ENCODE peak calls at places on chromosomes 12 and 14, in nine cellular contexts. U is HT1080; O is NCI-H2029 treated with DMSO at 0.1 percent for 48 hours; C is Ammon's horn; A is activated CD8-positive, alpha-beta memory T cell treated with anti-CD3 and anti-CD28 coated beads for 24 hours; G is fibroblast of the conjunctiva; H is EL; W is HTR-8/SVneo; L is DMS79 treated with DMSO at 0.1 percent for 48 hours. X is an unnamed sample.
A peak's percentile ranks its signal among the peaks of the same experiment; 100 is the strongest.

GRCh38 chr14:90674716-90675115 is 141.5 kb downstream of the TTC7B start:
- DNase-seq in U (no peak), O (no peak), C (no peak), A (no peak), G (no peak), H (no peak), W (no peak), L (no peak), X (no peak)

GRCh38 chr12:121223283-121223946 is 13.5 kb downstream of the P2RX4 start:
- DNase-seq in U (no peak), O (no peak), C (no peak), A (peak; percentile 70), G (no peak), H (peak; percentile 13), W (no peak), L (no peak), X (peak; percentile 45)

GRCh38 chr12:113766133-113766879 is 199.8 kb downstream of the RBM19 start:
- DNase-seq in U (no peak), O (no peak), C (no peak), A (no peak), G (no peak), H (no peak), W (no peak), L (no peak), X (no peak)

GRCh38 chr12:76685246-76685678 is 78.7 kb upstream of the ZDHHC17 start:
- DNase-seq in U (no peak), O (peak; percentile 65), C (peak; percentile 51), A (no peak), G (peak; percentile 30), H (peak; percentile 16), W (no peak), L (peak; percentile 37), X (no peak)

GRCh38 chr12:8156416-8156815 is 399 bp upstream of the ZNF705A start:
- DNase-seq in U (no peak), O (no peak), C (no peak), A (no peak), G (no peak), H (peak; percentile 34), W (no peak), L (no peak), X (no peak)

GRCh38 chr14:32468955-32469354 is 139.9 kb downstream of the AKAP6 start:
- DNase-seq in U (peak; percentile 71), O (no peak), C (no peak), A (no peak), G (peak; percentile 42), H (peak; percentile 78), W (no peak), L (no peak), X (no peak)

GRCh38 chr12:30973171-30973570 is 46.6 kb downstream of the TSPAN11 start:
- DNase-seq in U (no peak), O (no peak), C (peak; percentile 40), A (no peak), G (peak; percentile 43), H (no peak), W (no peak), L (no peak), X (no peak)

GRCh38 chr12:100437038-100437841 is 36.4 kb upstream of the NR1H4 start:
- DNase-seq in U (no peak), O (no peak), C (no peak), A (no peak), G (no peak), H (no peak), W (no peak), L (no peak), X (no peak)

GRCh38 chr14:92728781-92729364 is 19.6 kb downstream of the LGMN start:
- DNase-seq in U (peak; percentile 91), O (peak; percentile 30), C (no peak), A (no peak), G (no peak), H (peak; percentile 31), W (no peak), L (peak; percentile 86), X (no peak)

GRCh38 chr14:83006071-83006670 is 1472.5 kb upstream of the SEL1L start:
- DNase-seq in U (no peak), O (no peak), C (no peak), A (no peak), G (no peak), H (no peak), W (no peak), L (peak; percentile 41), X (no peak)

GRCh38 chr14:65432361-65432948 is 19.9 kb downstream of the FUT8 start:
- DNase-seq in U (no peak), O (no peak), C (no peak), A (no peak), G (no peak), H (no peak), W (no peak), L (no peak), X (no peak)

GRCh38 chr14:61652526-61653262 is 42.6 kb upstream of the HIF1A start:
- DNase-seq in U (no peak), O (no peak), C (no peak), A (no peak), G (no peak), H (no peak), W (no peak), L (no peak), X (no peak)

GRCh38 chr14:58533417-58533816 is 104.3 kb upstream of the DACT1 start:
- DNase-seq in U (no peak), O (no peak), C (peak; percentile 88), A (no peak), G (peak; percentile 14), H (no peak), W (no peak), L (no peak), X (no peak)